ENCODE peak calls at places on chromosomes 3 and 15, in four cellular contexts. One of them, this sample, is unnamed.

GRCh38 chr3:5071061-5071460 is 51.0 kb upstream of the ARL8B start:
- DNase-seq in neural progenitor cell: no peak
- DNase-seq in upper lobe of right lung: no peak
- DNase-seq in CD4-positive, alpha-beta memory T cell: no peak
- DNase-seq in this sample: no peak

GRCh38 chr3:48708481-48708889 is 8.5 kb downstream of the IP6K2 start:
- DNase-seq in neural progenitor cell: no peak
- DNase-seq in CD4-positive, alpha-beta memory T cell: no peak
- DNase-seq in upper lobe of right lung: no peak
- DNase-seq in this sample: no peak

GRCh38 chr15:58415636-58416035 is 16.2 kb upstream of the LIPC start:
- DNase-seq in upper lobe of right lung: no peak
- DNase-seq in neural progenitor cell: no peak
- DNase-seq in CD4-positive, alpha-beta memory T cell: no peak
- DNase-seq in this sample: no peak

GRCh38 chr3:70358978-70359580 is 46.6 kb upstream of the MDFIC2 start:
- DNase-seq in neural progenitor cell: peak
- DNase-seq in upper lobe of right lung: no peak
- DNase-seq in CD4-positive, alpha-beta memory T cell: no peak
- DNase-seq in this sample: no peak

GRCh38 chr15:61659571-61660190 is 400.6 kb downstream of the VPS13C start:
- DNase-seq in neural progenitor cell: no peak
- DNase-seq in upper lobe of right lung: no peak
- DNase-seq in CD4-positive, alpha-beta memory T cell: no peak
- DNase-seq in this sample: no peak

GRCh38 chr3:140447991-140448390 is 229.9 kb upstream of the TRIM42 start:
- DNase-seq in neural progenitor cell: no peak
- DNase-seq in CD4-positive, alpha-beta memory T cell: no peak
- DNase-seq in upper lobe of right lung: no peak
- DNase-seq in this sample: no peak

GRCh38 chr3:52534281-52535183 is 875 bp upstream of the NT5DC2 start:
- DNase-seq in upper lobe of right lung: no peak
- DNase-seq in CD4-positive, alpha-beta memory T cell: no peak
- DNase-seq in neural progenitor cell: peak
- DNase-seq in this sample: no peak

GRCh38 chr15:79311901-79312553 is 1.1 kb downstream of the TMED3 start:
- DNase-seq in neural progenitor cell: no peak
- DNase-seq in upper lobe of right lung: no peak
- DNase-seq in CD4-positive, alpha-beta memory T cell: no peak
- DNase-seq in this sample: no peak

GRCh38 chr3:129577925-129578742 is 28.3 kb downstream of the PLXND1 start:
- DNase-seq in CD4-positive, alpha-beta memory T cell: no peak
- DNase-seq in upper lobe of right lung: no peak
- DNase-seq in neural progenitor cell: no peak
- DNase-seq in this sample: no peak

GRCh38 chr3:130395916-130396315 is 50.4 kb downstream of the COL6A5 start:
- DNase-seq in upper lobe of right lung: no peak
- DNase-seq in neural progenitor cell: no peak
- DNase-seq in CD4-positive, alpha-beta memory T cell: no peak
- DNase-seq in this sample: peak

GRCh38 chr15:99411234-99411633 is 154.6 kb upstream of the MEF2A start:
- DNase-seq in CD4-positive, alpha-beta memory T cell: no peak
- DNase-seq in neural progenitor cell: no peak
- DNase-seq in upper lobe of right lung: no peak
- DNase-seq in this sample: no peak

GRCh38 chr3:42229942-42230688 is 35.9 kb downstream of the CCK start:
- DNase-seq in CD4-positive, alpha-beta memory T cell: no peak
- DNase-seq in neural progenitor cell: peak
- DNase-seq in upper lobe of right lung: no peak
- DNase-seq in this sample: peak

GRCh38 chr3:172696357-172696756 is 14.5 kb downstream of the NCEH1 start:
- DNase-seq in upper lobe of right lung: no peak
- DNase-seq in neural progenitor cell: no peak
- DNase-seq in CD4-positive, alpha-beta memory T cell: no peak
- DNase-seq in this sample: no peak

GRCh38 chr15:35557544-35557943 is 11.6 kb upstream of the DPH6 start:
- DNase-seq in upper lobe of right lung: no peak
- DNase-seq in neural progenitor cell: no peak
- DNase-seq in CD4-positive, alpha-beta memory T cell: no peak
- DNase-seq in this sample: no peak

GRCh38 chr3:13019243-13019701 is 54.0 kb downstream of the IQSEC1 start:
- DNase-seq in upper lobe of right lung: no peak
- DNase-seq in neural progenitor cell: peak
- DNase-seq in CD4-positive, alpha-beta memory T cell: no peak
- DNase-seq in this sample: peak

GRCh38 chr3:42043116-42043796 is 47.9 kb upstream of the TRAK1 start:
- DNase-seq in upper lobe of right lung: no peak
- DNase-seq in CD4-positive, alpha-beta memory T cell: no peak
- DNase-seq in neural progenitor cell: peak
- DNase-seq in this sample: peak

GRCh38 chr3:111748132-111748531 is 110.9 kb upstream of the PHLDB2 start:
- DNase-seq in upper lobe of right lung: no peak
- DNase-seq in neural progenitor cell: no peak
- DNase-seq in CD4-positive, alpha-beta memory T cell: no peak
- DNase-seq in this sample: no peak
- H3K27ac ChIP-seq in upper lobe of right lung: no peak
- H3K27ac ChIP-seq in neural progenitor cell: no peak
- H3K27ac ChIP-seq in CD4-positive, alpha-beta memory T cell: no peak
- H3K27ac ChIP-seq in this sample: no peak

GRCh38 chr15:31262901-31263671 is 63.5 kb upstream of the KLF13 start:
- DNase-seq in CD4-positive, alpha-beta memory T cell: no peak
- DNase-seq in neural progenitor cell: no peak
- DNase-seq in upper lobe of right lung: peak
- DNase-seq in this sample: no peak

GRCh38 chr15:31265871-31266711 is 60.5 kb upstream of the KLF13 start:
- DNase-seq in upper lobe of right lung: peak
- DNase-seq in CD4-positive, alpha-beta memory T cell: peak
- DNase-seq in neural progenitor cell: peak
- DNase-seq in this sample: no peak

GRCh38 chr15:31265090-31265870 is 61.4 kb upstream of the KLF13 start:
- DNase-seq in upper lobe of right lung: peak
- DNase-seq in CD4-positive, alpha-beta memory T cell: no peak
- DNase-seq in neural progenitor cell: peak
- DNase-seq in this sample: no peak

GRCh38 chr15:31263751-31264533 is 62.7 kb upstream of the KLF13 start:
- DNase-seq in neural progenitor cell: peak
- DNase-seq in upper lobe of right lung: peak
- DNase-seq in CD4-positive, alpha-beta memory T cell: peak
- DNase-seq in this sample: no peak

GRCh38 chr15:31264534-31265089 is 62.0 kb upstream of the KLF13 start:
- DNase-seq in CD4-positive, alpha-beta memory T cell: no peak
- DNase-seq in neural progenitor cell: peak
- DNase-seq in upper lobe of right lung: peak
- DNase-seq in this sample: no peak
- H3K4me3 ChIP-seq in CD4-positive, alpha-beta memory T cell: no peak
- H3K4me3 ChIP-seq in neural progenitor cell: no peak
- H3K4me3 ChIP-seq in upper lobe of right lung: no peak
- H3K4me3 ChIP-seq in this sample: no peak

GRCh38 chr3:31958721-31959152 is 22.3 kb downstream of the OSBPL10 start:
- DNase-seq in neural progenitor cell: no peak
- DNase-seq in CD4-positive, alpha-beta memory T cell: no peak
- DNase-seq in upper lobe of right lung: no peak
- DNase-seq in this sample: no peak

GRCh38 chr3:31962801-31963205 is 18.3 kb downstream of the OSBPL10 start:
- DNase-seq in CD4-positive, alpha-beta memory T cell: no peak
- DNase-seq in neural progenitor cell: no peak
- DNase-seq in upper lobe of right lung: no peak
- DNase-seq in this sample: no peak

GRCh38 chr3:31957106-31957505 is 24.0 kb downstream of the OSBPL10 start:
- DNase-seq in neural progenitor cell: no peak
- DNase-seq in CD4-positive, alpha-beta memory T cell: no peak
- DNase-seq in upper lobe of right lung: no peak
- DNase-seq in this sample: no peak

GRCh38 chr3:31960793-31961431 is 20.1 kb downstream of the OSBPL10 start:
- DNase-seq in neural progenitor cell: no peak
- DNase-seq in CD4-positive, alpha-beta memory T cell: no peak
- DNase-seq in upper lobe of right lung: no peak
- DNase-seq in this sample: no peak

DNA sequence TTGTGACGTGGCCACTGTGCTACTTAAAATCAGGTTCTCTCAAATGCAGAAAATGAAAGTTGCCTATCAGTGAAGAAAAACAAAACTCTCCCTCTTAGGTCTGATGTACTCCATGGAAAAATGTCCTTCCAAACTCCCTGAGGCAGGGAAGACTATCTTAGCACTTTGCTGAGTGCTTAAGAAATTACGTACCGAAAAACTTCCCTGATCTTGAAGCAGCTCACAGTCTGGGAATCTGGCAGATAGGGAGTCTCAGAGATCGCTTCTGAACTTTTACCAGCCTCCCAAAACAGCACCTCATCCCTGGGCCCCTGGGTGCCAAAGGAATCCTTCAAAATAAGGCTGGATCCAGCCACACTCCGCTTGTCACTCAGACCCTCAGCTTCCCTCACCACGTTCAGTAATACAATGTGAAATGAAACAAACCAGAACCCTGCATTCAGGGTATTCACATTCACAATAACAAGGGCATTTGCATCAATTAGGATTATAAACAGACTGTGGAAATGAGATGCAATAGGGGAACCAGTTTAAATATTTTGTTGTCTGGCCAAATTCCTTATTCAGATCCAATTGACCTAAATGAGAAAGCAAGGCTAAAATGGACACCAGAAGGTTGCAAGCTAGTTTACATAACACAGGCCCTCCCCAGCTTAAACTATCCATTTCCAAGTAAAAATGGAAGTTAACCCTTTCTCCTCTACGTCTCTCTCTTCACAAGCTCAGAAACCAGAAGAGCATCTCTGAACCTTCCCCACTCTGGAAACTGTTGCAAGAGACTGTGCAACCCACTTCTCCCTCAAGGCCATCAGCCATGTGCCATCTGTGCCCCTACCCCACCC is 20.9 kb downstream of the OSBPL10 start:
- DNase-seq in upper lobe of right lung: no peak
- DNase-seq in neural progenitor cell: peak
- DNase-seq in CD4-positive, alpha-beta memory T cell: no peak
- DNase-seq in this sample: no peak
- H3K27ac ChIP-seq in upper lobe of right lung: peak
- H3K27ac ChIP-seq in neural progenitor cell: peak
- H3K27ac ChIP-seq in CD4-positive, alpha-beta memory T cell: no peak
- H3K27ac ChIP-seq in this sample: peak

GRCh38 chr3:154971341-154971740 is 108.8 kb upstream of the MME start:
- DNase-seq in neural progenitor cell: no peak
- DNase-seq in CD4-positive, alpha-beta memory T cell: no peak
- DNase-seq in upper lobe of right lung: no peak
- DNase-seq in this sample: no peak
- H3K4me3 ChIP-seq in neural progenitor cell: no peak
- H3K4me3 ChIP-seq in CD4-positive, alpha-beta memory T cell: no peak
- H3K4me3 ChIP-seq in upper lobe of right lung: no peak
- H3K4me3 ChIP-seq in this sample: no peak